ENCODE peak calls at places on chromosome 5, in four cellular contexts. T is WTC11, E is K562, J is HepG2. M is an unnamed sample.

GRCh38 chr5:71706906-71707305 is 12.2 kb upstream of the CARTPT start:
- DNase-seq in T (no peak), E (no peak), J (peak), M (no peak)

GRCh38 chr5:113128082-113128481 is 151.5 kb downstream of the DCP2 start:
- DNase-seq in T (no peak), E (no peak), J (no peak), M (no peak)

GRCh38 chr5:14664270-14665109 is at the start of gene OTULIN:
- DNase-seq in T (peak), E (peak), J (peak), M (peak)

GRCh38 chr5:148904440-148904839 is 78.0 kb downstream of the ADRB2 start:
- DNase-seq in T (no peak), E (no peak), J (no peak), M (no peak)

GRCh38 chr5:39518516-39518915 is 93.7 kb upstream of the DAB2 start:
- DNase-seq in T (no peak), E (no peak), J (no peak), M (no peak)

GRCh38 chr5:160042674-160043073 is 33.7 kb downstream of the TTC1 start:
- DNase-seq in T (no peak), E (no peak), J (no peak), M (no peak)

GRCh38 chr5:74934949-74935751 is 69.0 kb upstream of the FAM169A start:
- DNase-seq in T (no peak), E (no peak), J (peak), M (no peak)

GRCh38 chr5:179061025-179061424 is 852 bp downstream of the ZNF354C start:
- DNase-seq in T (no peak), E (no peak), J (no peak), M (no peak)

GRCh38 chr5:78574157-78574673 is 74.4 kb downstream of the LHFPL2 start:
- DNase-seq in T (no peak), E (no peak), J (no peak), M (no peak)

GRCh38 chr5:37211661-37212060 is 37.5 kb downstream of the CPLANE1 start:
- DNase-seq in T (no peak), E (no peak), J (no peak), M (no peak)

GRCh38 chr5:174045470-174046025 is at the start of gene NSG2:
- DNase-seq in T (peak), E (peak), J (peak), M (peak)

GRCh38 chr5:90866915-90867715 is 308.5 kb downstream of the ADGRV1 start:
- DNase-seq in T (no peak), E (no peak), J (peak), M (no peak)

GRCh38 chr5:108521011-108521700 is 139.3 kb upstream of the FBXL17 start:
- DNase-seq in T (no peak), E (no peak), J (no peak), M (no peak)

GRCh38 chr5:148735301-148735700 is 81.0 kb upstream of the HTR4 start:
- DNase-seq in T (no peak), E (no peak), J (no peak), M (no peak)

GRCh38 chr5:52989025-52989780 is at the start of gene ITGA2:
- DNase-seq in T (peak), E (peak), J (peak), M (peak)

GRCh38 chr5:154202379-154203260 is 12.1 kb downstream of the GALNT10 start:
- DNase-seq in T (no peak), E (peak), J (no peak), M (no peak)

GRCh38 chr5:43677241-43677640 is 74.3 kb downstream of the NNT start:
- DNase-seq in T (no peak), E (no peak), J (no peak), M (no peak)

GRCh38 chr5:127001621-127002296 is 28.6 kb downstream of the MARCHF3 start:
- DNase-seq in T (no peak), E (no peak), J (no peak), M (no peak)

GRCh38 chr5:150448960-150449490 is 514 bp downstream of the RPS14 start:
- DNase-seq in T (no peak), E (peak), J (no peak), M (no peak)

GRCh38 chr5:9617191-9617590 is 13.0 kb downstream of the TAS2R1 start:
- DNase-seq in T (no peak), E (no peak), J (no peak), M (no peak)

GRCh38 chr5:23289162-23289561 is 218.2 kb upstream of the PRDM9 start:
- DNase-seq in T (no peak), E (no peak), J (no peak), M (no peak)

GRCh38 chr5:126754609-126755008 is 22.3 kb upstream of the LMNB1 start:
- DNase-seq in T (no peak), E (no peak), J (no peak), M (no peak)

GRCh38 chr5:176364765-176365662 is at the start of gene ARL10:
- DNase-seq in T (peak), E (no peak), J (no peak), M (peak)

GRCh38 chr5:78501411-78502338 is 141.3 kb downstream of the SCAMP1 start:
- DNase-seq in T (no peak), E (no peak), J (no peak), M (no peak)

GRCh38 chr5:73494716-73495115 is 3.5 kb upstream of the BTF3 start:
- DNase-seq in T (no peak), E (no peak), J (no peak), M (no peak)

GRCh38 chr5:103355590-103355989 is 97.0 kb downstream of the MACIR start:
- DNase-seq in T (no peak), E (no peak), J (no peak), M (no peak)

GRCh38 chr5:136031713-136032112 is 2.9 kb downstream of the TGFBI start:
- DNase-seq in T (no peak), E (no peak), J (no peak), M (no peak)

GRCh38 chr5:143713331-143714032 is 98.5 kb upstream of the HMHB1 start:
- DNase-seq in T (no peak), E (no peak), J (no peak), M (no peak)

GRCh38 chr5:143708672-143709071 is 103.3 kb upstream of the HMHB1 start:
- DNase-seq in T (no peak), E (no peak), J (no peak), M (no peak)

GRCh38 chr5:143716856-143717255 is 95.1 kb upstream of the HMHB1 start:
- DNase-seq in T (no peak), E (no peak), J (no peak), M (no peak)

GRCh38 chr5:143717400-143717799 is 94.6 kb upstream of the HMHB1 start:
- DNase-seq in T (no peak), E (no peak), J (no peak), M (no peak)

GRCh38 chr5:143714629-143715028 is 97.3 kb upstream of the HMHB1 start:
- DNase-seq in T (no peak), E (no peak), J (no peak), M (no peak)
- TF ChIP-seq ELF4 in T (no peak), E (no peak), J (no peak), M (no peak)

GRCh38 chr5:141856030-141856790 is 22.0 kb downstream of the PCDH1 start:
- DNase-seq in T (no peak), E (no peak), J (no peak), M (no peak)

GRCh38 chr5:141861194-141861593 is 17.0 kb downstream of the PCDH1 start:
- DNase-seq in T (no peak), E (no peak), J (no peak), M (no peak)

GRCh38 chr5:141855265-141856029 is 22.8 kb downstream of the PCDH1 start:
- DNase-seq in T (no peak), E (no peak), J (no peak), M (no peak)

GRCh38 chr5:141857226-141857625 is 21.0 kb downstream of the PCDH1 start:
- DNase-seq in T (no peak), E (no peak), J (no peak), M (no peak)

DNA sequence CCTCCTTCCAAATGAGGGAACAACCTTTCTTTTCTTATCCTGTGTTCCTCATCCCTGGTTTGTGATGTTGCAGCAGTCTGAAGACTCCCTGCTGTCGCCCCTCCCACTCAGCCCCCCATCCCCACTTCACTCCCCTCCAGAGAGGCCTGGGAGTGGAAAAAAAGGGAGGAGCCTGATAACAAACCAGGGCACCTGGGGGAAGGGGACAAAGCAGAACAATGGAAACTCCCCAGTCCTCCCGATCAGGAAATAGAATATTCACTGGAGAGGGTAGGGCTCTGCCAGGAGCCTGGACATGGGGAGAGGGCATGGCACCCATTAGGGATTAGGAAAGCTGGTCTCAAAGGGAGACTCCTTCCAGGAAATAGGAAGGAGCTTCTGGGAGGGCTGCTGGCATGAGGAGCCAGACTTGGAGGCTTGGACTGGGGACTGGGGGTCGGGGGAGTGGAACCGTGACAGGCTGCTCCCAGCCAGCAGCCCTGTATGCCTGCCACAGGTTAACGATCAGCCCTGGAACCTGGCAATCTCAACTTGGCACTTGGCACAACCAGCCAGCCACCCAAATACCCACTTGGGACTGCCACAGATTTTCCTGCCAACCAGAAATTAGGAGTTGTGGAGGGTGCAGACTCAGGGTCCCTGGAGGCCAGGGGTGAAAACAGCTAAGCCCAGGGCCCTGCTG is 20.0 kb downstream of the PCDH1 start:
- DNase-seq in T (no peak), E (no peak), J (no peak), M (no peak)
- TF ChIP-seq ELF4 in T (no peak), E (no peak), J (no peak), M (no peak)

GRCh38 chr5:67581203-67581602 is 384.6 kb upstream of the CD180 start:
- DNase-seq in T (no peak), E (no peak), J (no peak), M (no peak)
- TF ChIP-seq ELF4 in T (no peak), E (no peak), J (no peak), M (no peak)

GRCh38 chr5:146390469-146390868 is 51.8 kb downstream of the POU4F3 start:
- DNase-seq in T (peak), E (no peak), J (peak), M (no peak)
- TF ChIP-seq ELF4 in T (no peak), E (no peak), J (no peak), M (no peak)